ENCODE peak calls at places on chromosomes 5 and 9, in seven cellular contexts. O, W, V, B, K, S and D are unnamed samples.

GRCh38 chr9:69178583-69179011 is 4.5 kb downstream of the TJP2 start:
- DNase-seq in B (no peak), S (peak), V (no peak), O (no peak), K (peak), W (no peak), D (peak)

GRCh38 chr5:43699910-43700309 is 96.9 kb downstream of the NNT start:
- DNase-seq in O (no peak), S (no peak), B (no peak), W (no peak), V (no peak), K (no peak), D (no peak)

GRCh38 chr9:110832916-110833315 is 164.3 kb downstream of the MUSK start:
- DNase-seq in S (no peak), W (no peak), K (no peak), O (no peak), V (no peak), B (no peak), D (no peak)

GRCh38 chr5:76401801-76402250 is 1.3 kb upstream of the IQGAP2 start:
- DNase-seq in K (no peak), W (no peak), O (no peak), S (no peak), V (no peak), B (no peak), D (no peak)

GRCh38 chr9:14395300-14396082 is 81.5 kb upstream of the NFIB start:
- DNase-seq in B (no peak), V (peak), K (no peak), S (no peak), W (no peak), O (no peak), D (no peak)

GRCh38 chr9:97406620-97407177 is 5.2 kb upstream of the TDRD7 start:
- DNase-seq in O (no peak), B (peak), S (no peak), K (no peak), W (no peak), V (no peak), D (no peak)

GRCh38 chr5:179181988-179182387 is 121.8 kb downstream of the ZNF354C start:
- DNase-seq in V (no peak), O (no peak), B (no peak), S (no peak), W (no peak), K (no peak), D (no peak)

GRCh38 chr5:44389410-44389879 is at the start of gene FGF10:
- DNase-seq in B (no peak), V (peak), W (peak), S (no peak), K (peak), O (peak), D (no peak)

GRCh38 chr9:97487107-97487506 is 14.4 kb upstream of the TMOD1 start:
- DNase-seq in K (no peak), S (peak), W (no peak), V (no peak), B (peak), O (no peak), D (peak)

GRCh38 chr5:153941265-153941664 is 97.4 kb downstream of the FAM114A2 start:
- DNase-seq in B (no peak), W (no peak), K (no peak), S (no peak), O (no peak), V (no peak), D (no peak)

GRCh38 chr5:23367863-23368262 is 139.5 kb upstream of the PRDM9 start:
- DNase-seq in B (no peak), O (no peak), W (no peak), V (no peak), K (no peak), S (peak), D (no peak)

GRCh38 chr5:154786414-154786813 is 31.2 kb downstream of the LARP1 start:
- DNase-seq in B (no peak), W (no peak), S (no peak), V (no peak), O (no peak), K (no peak), D (no peak)

GRCh38 chr5:33146916-33147315 is 293.8 kb upstream of the TARS1 start:
- DNase-seq in K (no peak), V (no peak), S (peak), O (no peak), B (no peak), W (no peak), D (peak)

GRCh38 chr9:101566904-101567724 is 27.7 kb downstream of the PPP3R2 start:
- DNase-seq in O (peak), V (no peak), S (peak), K (peak), B (peak), W (no peak), D (peak)

GRCh38 chr9:90848866-90849265 is 47.2 kb downstream of the SYK start:
- DNase-seq in O (no peak), V (no peak), B (no peak), K (no peak), W (no peak), S (no peak), D (no peak)

GRCh38 chr9:94611638-94612068 is 18.0 kb upstream of the FBP2 start:
- DNase-seq in W (no peak), B (no peak), V (no peak), K (no peak), O (no peak), S (peak), D (no peak)

GRCh38 chr9:38016375-38017120 is 52.5 kb downstream of the SHB start:
- DNase-seq in S (peak), K (peak), O (no peak), B (no peak), V (no peak), W (no peak), D (peak)

GRCh38 chr9:136059321-136059791 is 35.7 kb downstream of the NACC2 start:
- DNase-seq in W (no peak), O (peak), K (no peak), S (no peak), B (no peak), V (no peak), D (no peak)

GRCh38 chr5:89457411-89458329 is 574.7 kb upstream of the MEF2C start:
- DNase-seq in V (no peak), B (no peak), S (peak), K (peak), W (no peak), O (no peak), D (peak)

GRCh38 chr5:128537306-128537998 is 593 bp downstream of the FBN2 start:
- DNase-seq in V (peak), W (peak), O (peak), K (peak), B (no peak), S (peak), D (peak)

GRCh38 chr9:92721548-92721947 is 43.1 kb downstream of the BICD2 start:
- DNase-seq in B (no peak), K (no peak), S (no peak), V (no peak), O (no peak), W (peak), D (no peak)

GRCh38 chr9:92979657-92980056 is 32.3 kb downstream of the FGD3 start:
- DNase-seq in B (no peak), S (no peak), O (no peak), K (no peak), W (no peak), V (no peak), D (no peak)

GRCh38 chr5:89313044-89313443 is 430.1 kb upstream of the MEF2C start:
- DNase-seq in O (no peak), K (peak), S (peak), W (no peak), B (no peak), V (no peak), D (peak)

GRCh38 chr9:15837079-15837679 is 284.3 kb downstream of the CCDC171 start:
- DNase-seq in S (peak), B (peak), O (peak), K (peak), W (no peak), V (no peak), D (peak)

GRCh38 chr9:34374339-34374738 is 2.4 kb downstream of the MYORG start:
- DNase-seq in V (no peak), O (no peak), W (no peak), K (no peak), S (no peak), B (no peak), D (no peak)

GRCh38 chr9:89273528-89274279 is 37.3 kb upstream of the CKS2 start:
- DNase-seq in K (no peak), S (no peak), W (no peak), O (no peak), B (no peak), V (no peak), D (no peak)

GRCh38 chr9:2755285-2755684 is 38.0 kb downstream of the KCNV2 start:
- DNase-seq in V (no peak), W (no peak), K (no peak), O (no peak), B (no peak), S (no peak), D (no peak)

GRCh38 chr5:142059304-142059940 is 46.6 kb upstream of the GNPDA1 start:
- DNase-seq in K (no peak), S (no peak), W (no peak), B (no peak), O (no peak), V (no peak), D (peak)

GRCh38 chr5:179542170-179542569 is 8.2 kb upstream of the RUFY1 start:
- DNase-seq in S (no peak), B (no peak), V (no peak), W (no peak), O (no peak), K (no peak), D (no peak)

GRCh38 chr5:139360384-139360783 is 18.7 kb downstream of the PAIP2 start:
- DNase-seq in W (no peak), S (no peak), O (no peak), K (no peak), V (no peak), B (no peak), D (no peak)

GRCh38 chr5:10503997-10504761 is 59.7 kb upstream of the ANKRD33B start:
- DNase-seq in K (no peak), S (no peak), W (no peak), V (no peak), B (peak), O (no peak), D (no peak)

GRCh38 chr5:76402880-76403712 is at the start of gene IQGAP2:
- DNase-seq in S (peak), O (peak), K (peak), W (peak), B (peak), V (peak), D (no peak)

GRCh38 chr9:18404482-18405029 is 69.4 kb upstream of the ADAMTSL1 start:
- DNase-seq in O (no peak), S (no peak), K (no peak), B (no peak), V (no peak), W (no peak), D (no peak)

GRCh38 chr9:18410983-18411382 is 63.0 kb upstream of the ADAMTSL1 start:
- DNase-seq in K (no peak), O (no peak), W (no peak), V (no peak), B (no peak), S (no peak), D (no peak)

GRCh38 chr9:18405240-18405639 is 68.7 kb upstream of the ADAMTSL1 start:
- DNase-seq in B (no peak), W (no peak), O (no peak), V (no peak), S (peak), K (no peak), D (peak)
- TF ChIP-seq CTCF in B (no peak), W (no peak), O (no peak), V (no peak), S (peak), K (no peak), D (no peak)

GRCh38 chr5:74336286-74336685 is 304.2 kb downstream of the ENC1 start:
- DNase-seq in V (no peak), S (no peak), O (peak), W (no peak), K (no peak), B (peak), D (no peak)
- TF ChIP-seq CTCF in V (no peak), S (peak), O (peak), W (peak), K (peak), B (peak), D (peak)

DNA sequence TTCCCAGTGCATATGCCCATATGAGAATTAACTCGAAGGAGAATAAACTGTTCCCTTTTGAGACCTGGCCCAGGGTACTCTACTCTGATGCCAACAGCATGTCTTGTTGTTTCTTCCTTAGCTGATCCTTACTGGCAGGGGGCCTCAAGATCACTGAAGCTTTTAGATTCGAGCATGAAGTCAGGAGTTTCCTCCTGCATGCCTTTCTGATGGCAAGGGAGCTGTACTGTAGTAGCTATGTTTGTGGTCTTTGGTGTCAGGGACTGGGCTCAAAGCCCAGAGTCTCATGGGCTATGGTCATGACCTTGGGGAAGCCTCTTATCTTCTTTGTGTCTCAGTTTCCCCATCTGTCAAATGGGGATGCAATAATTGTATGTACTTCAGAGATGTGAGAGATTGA is 57.1 kb downstream of the DOCK2 start:
- DNase-seq in K (peak), S (no peak), O (no peak), W (no peak), B (no peak), V (no peak), D (no peak)
- TF ChIP-seq CTCF in K (no peak), S (no peak), O (no peak), W (no peak), B (no peak), V (no peak), D (no peak)

DNA sequence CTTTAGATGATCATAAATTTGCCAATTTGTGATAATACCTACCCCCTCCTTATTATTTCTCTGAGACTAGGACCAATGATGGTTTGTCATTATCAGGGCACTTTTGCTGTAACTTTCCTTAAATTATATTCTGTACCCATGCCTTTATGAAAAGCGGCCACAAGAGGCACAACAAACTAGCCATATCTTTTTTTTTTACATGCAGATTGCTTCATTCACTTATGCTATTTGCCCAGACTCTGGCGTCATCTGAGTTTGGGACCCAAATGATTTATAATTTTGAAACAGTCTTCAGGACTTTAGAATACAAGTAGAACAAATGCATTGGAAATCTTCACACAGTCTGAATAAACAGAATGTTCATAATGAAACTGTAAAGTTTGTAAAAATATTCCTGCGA is 408.1 kb downstream of the MAT2B start:
- DNase-seq in B (no peak), K (no peak), S (no peak), V (no peak), W (no peak), O (no peak), D (no peak)
- TF ChIP-seq CTCF in B (no peak), K (peak), S (peak), V (no peak), W (peak), O (no peak), D (peak)

DNA sequence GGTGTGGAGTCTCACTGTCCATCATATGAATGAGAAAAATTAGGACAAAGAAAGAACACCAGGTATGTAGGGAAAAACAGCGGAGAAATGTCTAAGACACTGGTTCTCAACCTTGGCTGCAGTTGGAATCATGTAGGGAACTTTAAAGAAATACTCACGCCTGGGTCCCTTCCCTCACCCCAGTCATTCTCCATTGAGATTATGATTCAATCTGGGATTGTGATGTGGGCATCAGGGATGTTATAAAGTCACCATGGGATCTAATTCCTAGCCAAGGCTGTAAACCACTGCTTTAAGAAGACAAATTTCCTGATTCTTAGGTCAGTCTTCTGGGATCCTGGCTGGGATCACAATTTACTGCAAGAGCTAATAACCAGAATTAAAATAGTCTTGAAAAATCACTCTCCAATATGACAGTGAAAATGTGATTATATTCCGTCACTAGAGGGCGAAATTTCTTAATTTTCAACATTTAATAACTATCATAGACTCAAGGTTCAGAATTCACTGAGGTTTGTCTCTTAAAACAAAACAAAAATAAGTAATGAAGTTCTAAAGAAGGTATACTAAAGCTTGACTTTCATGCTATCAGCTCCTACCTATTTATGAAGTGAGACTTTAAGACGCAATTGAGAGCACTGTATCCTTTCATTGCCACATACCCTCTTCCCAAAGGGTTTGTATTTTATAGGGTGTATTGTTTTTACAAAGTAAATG is 60.5 kb downstream of the GLDC start:
- DNase-seq in K (peak), O (no peak), W (no peak), V (no peak), S (no peak), B (no peak), D (peak)
- TF ChIP-seq CTCF in K (peak), O (peak), W (peak), V (no peak), S (peak), B (no peak), D (peak)

DNA sequence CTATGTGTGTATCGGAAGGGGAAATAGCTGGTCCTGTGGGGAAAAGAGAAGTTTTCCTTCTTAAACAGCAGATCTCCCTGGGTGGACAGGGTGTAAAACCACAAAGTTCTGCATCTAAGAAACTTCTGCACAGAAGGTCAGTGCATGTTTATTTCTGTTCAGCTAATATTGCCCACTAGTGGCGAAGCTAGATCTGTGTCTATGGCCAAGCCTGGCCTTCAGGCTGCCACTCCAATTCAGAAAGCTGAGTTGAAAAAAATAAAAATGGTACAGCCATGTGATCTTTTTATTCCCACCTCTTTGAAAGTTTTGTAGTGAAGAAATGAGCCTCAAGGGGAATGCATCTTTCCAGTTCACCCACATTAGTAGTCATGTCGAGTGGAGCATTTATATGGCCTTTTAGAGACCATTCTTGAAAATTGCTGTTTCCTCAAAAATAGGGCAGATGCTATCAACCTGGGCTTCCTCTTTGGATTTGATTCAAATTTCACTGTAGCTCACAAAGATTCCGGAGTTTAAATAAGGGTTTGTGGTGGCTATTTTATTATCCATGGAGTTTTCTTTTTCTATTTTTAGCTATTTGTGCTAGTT is 488.0 kb downstream of the PRELID2 start:
- DNase-seq in V (no peak), W (no peak), O (peak), K (peak), S (peak), B (peak), D (peak)
- TF ChIP-seq CTCF in V (no peak), W (peak), O (peak), K (peak), S (peak), B (peak), D (peak)